ENCODE peak calls at places on chromosomes 12 and 14, in five cellular contexts. K is C1 segment of cervical spinal cord, J is GM03348, X is HEK293T, U is IMR-90. P is an unnamed sample.

GRCh38 chr12:92476844-92477243 is 225.9 kb upstream of the PLEKHG7 start:
- DNase-seq in K (no peak), J (no peak), X (no peak), U (no peak), P (no peak)

GRCh38 chr14:23697689-23698088 is 61.5 kb downstream of the DHRS2 start:
- DNase-seq in K (no peak), J (no peak), X (no peak), U (no peak), P (no peak)

GRCh38 chr14:60331201-60332045 is 82.4 kb downstream of the PPM1A start:
- DNase-seq in K (no peak), J (peak), X (peak), U (peak), P (peak)

GRCh38 chr12:153080-153746 is 60.7 kb downstream of the SLC6A12 start:
- DNase-seq in K (no peak), J (peak), X (peak), U (peak), P (peak)

GRCh38 chr14:64937176-64937820 is 5.2 kb downstream of the GPX2 start:
- DNase-seq in K (no peak), J (no peak), X (no peak), U (peak), P (no peak)

GRCh38 chr14:22926316-22926715 is 2.9 kb downstream of the PRMT5 start:
- DNase-seq in K (no peak), J (no peak), X (no peak), U (peak), P (peak)

GRCh38 chr12:3607039-3607719 is 116.2 kb downstream of the PRMT8 start:
- DNase-seq in K (no peak), J (no peak), X (no peak), U (no peak), P (no peak)

GRCh38 chr14:67268456-67269115 is 27.4 kb downstream of the PALS1 start:
- DNase-seq in K (no peak), J (no peak), X (no peak), U (peak), P (peak)

GRCh38 chr12:19970116-19970515 is 398.2 kb upstream of the PDE3A start:
- DNase-seq in K (no peak), J (peak), X (no peak), U (peak), P (peak)

GRCh38 chr14:85421166-85421877 is 108.6 kb upstream of the FLRT2 start:
- DNase-seq in K (no peak), J (peak), X (no peak), U (peak), P (peak)

GRCh38 chr14:36510078-36510799 is 9.8 kb downstream of the NKX2-1 start:
- DNase-seq in K (no peak), J (no peak), X (no peak), U (no peak), P (peak)

GRCh38 chr12:53344487-53344823 is 8.3 kb upstream of the SP7 start:
- DNase-seq in K (no peak), J (no peak), X (no peak), U (no peak), P (no peak)

GRCh38 chr12:58745348-58746125 is 174.8 kb downstream of the LRIG3 start:
- DNase-seq in K (no peak), J (peak), X (no peak), U (peak), P (no peak)

GRCh38 chr14:99075771-99076370 is 196.1 kb downstream of the BCL11B start:
- DNase-seq in K (no peak), J (no peak), X (no peak), U (no peak), P (no peak)

GRCh38 chr14:32137883-32138282 is 60.8 kb downstream of the ARHGAP5 start:
- DNase-seq in K (no peak), J (no peak), X (no peak), U (no peak), P (no peak)

GRCh38 chr12:76220980-76221379 is 127.2 kb downstream of the BBS10 start:
- DNase-seq in K (no peak), J (no peak), X (no peak), U (no peak), P (no peak)

GRCh38 chr14:59463773-59464650 is 1.2 kb downstream of the GPR135 start:
- DNase-seq in K (no peak), J (peak), X (no peak), U (no peak), P (no peak)

GRCh38 chr14:76446921-76447320 is 71.0 kb downstream of the ESRRB start:
- DNase-seq in K (no peak), J (no peak), X (no peak), U (no peak), P (no peak)

GRCh38 chr12:13275366-13275765 is 78.8 kb downstream of the EMP1 start:
- DNase-seq in K (no peak), J (no peak), X (no peak), U (no peak), P (no peak)

GRCh38 chr14:64649383-64649998 is 54.7 kb upstream of the PLEKHG3 start:
- DNase-seq in K (no peak), J (peak), X (no peak), U (no peak), P (peak)

GRCh38 chr12:66235626-66236281 is 46.7 kb downstream of the IRAK3 start:
- DNase-seq in K (no peak), J (peak), X (peak), U (peak), P (no peak)

GRCh38 chr12:50297027-50297426 is 13.7 kb upstream of the LIMA1 start:
- DNase-seq in K (no peak), J (no peak), X (no peak), U (no peak), P (no peak)

GRCh38 chr12:107661830-107662229 is 23.8 kb upstream of the PWP1 start:
- DNase-seq in K (no peak), J (no peak), X (no peak), U (no peak), P (no peak)

GRCh38 chr12:29858270-29858786 is 74.6 kb upstream of the TMTC1 start:
- DNase-seq in K (no peak), J (no peak), X (no peak), U (no peak), P (no peak)

GRCh38 chr12:120961604-120962486 is 16.5 kb upstream of the HNF1A start:
- DNase-seq in K (no peak), J (no peak), X (peak), U (no peak), P (no peak)

GRCh38 chr12:93608313-93608712 is 35.8 kb downstream of the SOCS2 start:
- DNase-seq in K (no peak), J (no peak), X (no peak), U (no peak), P (no peak)

GRCh38 chr14:23578560-23579310 is at the start of gene JPH4:
- DNase-seq in K (no peak), J (no peak), X (no peak), U (no peak), P (no peak)